ENCODE peak calls at places on chromosomes 3 and 15, in seven cellular contexts. One of them, this sample, is unnamed.

GRCh38 chr15:67433495-67434099 is 87.3 kb upstream of the C15orf61 start:
- DNase-seq in BE2C: peak; percentile 57
- DNase-seq in NCI-H774: no peak
- DNase-seq in NCI-H226: peak; percentile 18
- DNase-seq in COLO829: peak; percentile 43
- DNase-seq in H7: peak; percentile 69
- DNase-seq in naive B cell: no peak
- DNase-seq in this sample: no peak

GRCh38 chr3:13544293-13544831 is 4.6 kb upstream of the FBLN2 start:
- DNase-seq in NCI-H774: no peak
- DNase-seq in naive B cell: peak; percentile 20
- DNase-seq in BE2C: no peak
- DNase-seq in H7: peak; percentile 31
- DNase-seq in NCI-H226: peak; percentile 98
- DNase-seq in COLO829: no peak
- DNase-seq in this sample: peak; percentile 58

GRCh38 chr15:27722102-27722501 is 377.0 kb downstream of the OCA2 start:
- DNase-seq in NCI-H774: no peak
- DNase-seq in BE2C: no peak
- DNase-seq in COLO829: no peak
- DNase-seq in NCI-H226: no peak
- DNase-seq in H7: no peak
- DNase-seq in naive B cell: no peak
- DNase-seq in this sample: no peak

GRCh38 chr3:24740367-24740766 is 245.7 kb upstream of the THRB start:
- DNase-seq in H7: peak; percentile 10
- DNase-seq in NCI-H774: no peak
- DNase-seq in COLO829: no peak
- DNase-seq in BE2C: no peak
- DNase-seq in naive B cell: no peak
- DNase-seq in NCI-H226: no peak
- DNase-seq in this sample: no peak

GRCh38 chr3:180932819-180933218 is 20.3 kb downstream of the FXR1 start:
- DNase-seq in BE2C: no peak
- DNase-seq in NCI-H226: no peak
- DNase-seq in COLO829: no peak
- DNase-seq in H7: no peak
- DNase-seq in naive B cell: no peak
- DNase-seq in NCI-H774: no peak
- DNase-seq in this sample: no peak

GRCh38 chr3:175093738-175094137 is 234.6 kb downstream of the NAALADL2 start:
- DNase-seq in H7: no peak
- DNase-seq in NCI-H774: no peak
- DNase-seq in naive B cell: no peak
- DNase-seq in BE2C: no peak
- DNase-seq in COLO829: no peak
- DNase-seq in NCI-H226: no peak
- DNase-seq in this sample: no peak

GRCh38 chr3:67692621-67693020 is 38.2 kb upstream of the SUCLG2 start:
- DNase-seq in NCI-H774: no peak
- DNase-seq in COLO829: no peak
- DNase-seq in BE2C: no peak
- DNase-seq in H7: no peak
- DNase-seq in NCI-H226: no peak
- DNase-seq in naive B cell: no peak
- DNase-seq in this sample: no peak

GRCh38 chr3:42979044-42979962 is at the start of gene GASK1A:
- DNase-seq in NCI-H774: no peak
- DNase-seq in BE2C: peak; percentile 20
- DNase-seq in NCI-H226: no peak
- DNase-seq in naive B cell: no peak
- DNase-seq in COLO829: no peak
- DNase-seq in H7: peak; percentile 86
- DNase-seq in this sample: no peak

GRCh38 chr3:141656771-141657170 is 81.3 kb upstream of the RNF7 start:
- DNase-seq in BE2C: no peak
- DNase-seq in COLO829: no peak
- DNase-seq in H7: no peak
- DNase-seq in NCI-H774: no peak
- DNase-seq in NCI-H226: peak; percentile 66
- DNase-seq in naive B cell: no peak
- DNase-seq in this sample: no peak

GRCh38 chr3:194967126-194968117 is 281.7 kb downstream of the FAM43A start:
- DNase-seq in COLO829: no peak
- DNase-seq in naive B cell: no peak
- DNase-seq in BE2C: no peak
- DNase-seq in NCI-H774: peak; percentile 26
- DNase-seq in H7: no peak
- DNase-seq in NCI-H226: no peak
- DNase-seq in this sample: no peak

GRCh38 chr3:147413712-147414325 is 4.7 kb downstream of the ZIC1 start:
- DNase-seq in BE2C: no peak
- DNase-seq in NCI-H226: no peak
- DNase-seq in H7: peak; percentile 87
- DNase-seq in NCI-H774: no peak
- DNase-seq in naive B cell: no peak
- DNase-seq in COLO829: no peak
- DNase-seq in this sample: no peak

GRCh38 chr15:44788748-44789147 is 52.4 kb downstream of the TRIM69 start:
- DNase-seq in BE2C: no peak
- DNase-seq in naive B cell: no peak
- DNase-seq in NCI-H774: no peak
- DNase-seq in COLO829: no peak
- DNase-seq in H7: no peak
- DNase-seq in NCI-H226: no peak
- DNase-seq in this sample: peak; percentile 24

GRCh38 chr3:63034106-63034505 is 158.9 kb upstream of the CADPS start:
- DNase-seq in BE2C: no peak
- DNase-seq in COLO829: no peak
- DNase-seq in naive B cell: no peak
- DNase-seq in H7: no peak
- DNase-seq in NCI-H226: no peak
- DNase-seq in NCI-H774: no peak
- DNase-seq in this sample: no peak